ENCODE peak calls at places on chromosomes 3 and 15, in five cellular contexts. One of them, this sample, is unnamed.

GRCh38 chr3:71893120-71893519 is 108.2 kb upstream of the PROK2 start:
- DNase-seq in PC-9: no peak
- DNase-seq in cardiac muscle cell: no peak
- DNase-seq in mesothelial cell of epicardium: no peak
- DNase-seq in neural crest cell: no peak
- DNase-seq in this sample: no peak

GRCh38 chr3:58521917-58522680 is 14.9 kb downstream of the ACOX2 start:
- DNase-seq in PC-9: no peak
- DNase-seq in cardiac muscle cell: no peak
- DNase-seq in mesothelial cell of epicardium: no peak
- DNase-seq in neural crest cell: no peak
- DNase-seq in this sample: no peak

GRCh38 chr3:134685881-134686802 is 35.3 kb upstream of the KY start:
- DNase-seq in PC-9: no peak
- DNase-seq in cardiac muscle cell: peak
- DNase-seq in mesothelial cell of epicardium: no peak
- DNase-seq in neural crest cell: no peak
- DNase-seq in this sample: no peak

GRCh38 chr3:58271901-58272501 is 34.0 kb upstream of the RPP14 start:
- DNase-seq in PC-9: peak
- DNase-seq in cardiac muscle cell: peak
- DNase-seq in mesothelial cell of epicardium: no peak
- DNase-seq in neural crest cell: no peak
- DNase-seq in this sample: no peak

GRCh38 chr15:97672586-97672985 is 287.9 kb upstream of the ARRDC4 start:
- DNase-seq in PC-9: no peak
- DNase-seq in cardiac muscle cell: no peak
- DNase-seq in mesothelial cell of epicardium: no peak
- DNase-seq in neural crest cell: no peak
- DNase-seq in this sample: no peak

GRCh38 chr3:77825045-77825827 is 785.3 kb downstream of the ROBO2 start:
- DNase-seq in PC-9: peak
- DNase-seq in cardiac muscle cell: peak
- DNase-seq in mesothelial cell of epicardium: no peak
- DNase-seq in neural crest cell: no peak
- DNase-seq in this sample: no peak

GRCh38 chr15:58934521-58934920 is 1.0 kb upstream of the SLTM start:
- DNase-seq in PC-9: peak
- DNase-seq in cardiac muscle cell: no peak
- DNase-seq in mesothelial cell of epicardium: no peak
- DNase-seq in neural crest cell: no peak
- DNase-seq in this sample: no peak

GRCh38 chr3:114217266-114217665 is 20.1 kb downstream of the ZNF80 start:
- DNase-seq in PC-9: no peak
- DNase-seq in cardiac muscle cell: peak
- DNase-seq in mesothelial cell of epicardium: no peak
- DNase-seq in neural crest cell: no peak
- DNase-seq in this sample: no peak

GRCh38 chr3:125050486-125051172 is 5.2 kb downstream of the HEG1 start:
- DNase-seq in PC-9: no peak
- DNase-seq in cardiac muscle cell: no peak
- DNase-seq in mesothelial cell of epicardium: no peak
- DNase-seq in neural crest cell: no peak
- DNase-seq in this sample: no peak

GRCh38 chr3:144265527-144266100 is 294.0 kb downstream of the DIPK2A start:
- DNase-seq in PC-9: no peak
- DNase-seq in cardiac muscle cell: peak
- DNase-seq in mesothelial cell of epicardium: no peak
- DNase-seq in neural crest cell: no peak
- DNase-seq in this sample: no peak

GRCh38 chr15:44340410-44340809 is 51.9 kb downstream of the GOLM2 start:
- DNase-seq in PC-9: peak
- DNase-seq in cardiac muscle cell: peak
- DNase-seq in mesothelial cell of epicardium: no peak
- DNase-seq in neural crest cell: no peak
- DNase-seq in this sample: no peak

GRCh38 chr15:65757256-65757655 is 34.8 kb downstream of the DENND4A start:
- DNase-seq in PC-9: no peak
- DNase-seq in cardiac muscle cell: peak
- DNase-seq in mesothelial cell of epicardium: no peak
- DNase-seq in neural crest cell: no peak
- DNase-seq in this sample: no peak

GRCh38 chr3:56157693-56158092 is 310.6 kb downstream of the ERC2 start:
- DNase-seq in PC-9: peak
- DNase-seq in cardiac muscle cell: peak
- DNase-seq in mesothelial cell of epicardium: no peak
- DNase-seq in neural crest cell: no peak
- DNase-seq in this sample: no peak

GRCh38 chr3:127747751-127748521 is 74.4 kb downstream of the MGLL start:
- DNase-seq in PC-9: peak
- DNase-seq in cardiac muscle cell: peak
- DNase-seq in mesothelial cell of epicardium: no peak
- DNase-seq in neural crest cell: no peak
- DNase-seq in this sample: no peak

GRCh38 chr3:196292281-196292923 is 4.9 kb upstream of the PCYT1A start:
- DNase-seq in PC-9: no peak
- DNase-seq in cardiac muscle cell: no peak
- DNase-seq in mesothelial cell of epicardium: no peak
- DNase-seq in neural crest cell: no peak
- DNase-seq in this sample: no peak

GRCh38 chr15:80401471-80401870 is 2.7 kb upstream of the ARNT2 start:
- DNase-seq in PC-9: no peak
- DNase-seq in cardiac muscle cell: no peak
- DNase-seq in mesothelial cell of epicardium: no peak
- DNase-seq in neural crest cell: no peak
- DNase-seq in this sample: no peak

GRCh38 chr3:9067352-9067975 is 104.2 kb upstream of the RAD18 start:
- DNase-seq in PC-9: no peak
- DNase-seq in cardiac muscle cell: peak
- DNase-seq in mesothelial cell of epicardium: no peak
- DNase-seq in neural crest cell: peak
- DNase-seq in this sample: no peak

GRCh38 chr3:65767551-65767950 is 271.2 kb downstream of the MAGI1 start:
- DNase-seq in PC-9: no peak
- DNase-seq in cardiac muscle cell: no peak
- DNase-seq in mesothelial cell of epicardium: no peak
- DNase-seq in neural crest cell: no peak
- DNase-seq in this sample: no peak

GRCh38 chr15:83775738-83776137 is 121.8 kb downstream of the ADAMTSL3 start:
- DNase-seq in PC-9: no peak
- DNase-seq in cardiac muscle cell: peak
- DNase-seq in mesothelial cell of epicardium: no peak
- DNase-seq in neural crest cell: no peak
- DNase-seq in this sample: no peak

GRCh38 chr3:178198329-178198728 is 337.9 kb upstream of the KCNMB2 start:
- DNase-seq in PC-9: no peak
- DNase-seq in cardiac muscle cell: no peak
- DNase-seq in mesothelial cell of epicardium: no peak
- DNase-seq in neural crest cell: no peak
- DNase-seq in this sample: no peak

GRCh38 chr15:41494190-41494921 is 682 bp downstream of the ITPKA start:
- DNase-seq in PC-9: no peak
- DNase-seq in cardiac muscle cell: no peak
- DNase-seq in mesothelial cell of epicardium: peak
- DNase-seq in neural crest cell: peak
- DNase-seq in this sample: peak
- TF ChIP-seq CTCF in PC-9: no peak
- TF ChIP-seq CTCF in cardiac muscle cell: no peak
- TF ChIP-seq CTCF in mesothelial cell of epicardium: no peak
- TF ChIP-seq CTCF in neural crest cell: peak
- TF ChIP-seq CTCF in this sample: no peak

DNA sequence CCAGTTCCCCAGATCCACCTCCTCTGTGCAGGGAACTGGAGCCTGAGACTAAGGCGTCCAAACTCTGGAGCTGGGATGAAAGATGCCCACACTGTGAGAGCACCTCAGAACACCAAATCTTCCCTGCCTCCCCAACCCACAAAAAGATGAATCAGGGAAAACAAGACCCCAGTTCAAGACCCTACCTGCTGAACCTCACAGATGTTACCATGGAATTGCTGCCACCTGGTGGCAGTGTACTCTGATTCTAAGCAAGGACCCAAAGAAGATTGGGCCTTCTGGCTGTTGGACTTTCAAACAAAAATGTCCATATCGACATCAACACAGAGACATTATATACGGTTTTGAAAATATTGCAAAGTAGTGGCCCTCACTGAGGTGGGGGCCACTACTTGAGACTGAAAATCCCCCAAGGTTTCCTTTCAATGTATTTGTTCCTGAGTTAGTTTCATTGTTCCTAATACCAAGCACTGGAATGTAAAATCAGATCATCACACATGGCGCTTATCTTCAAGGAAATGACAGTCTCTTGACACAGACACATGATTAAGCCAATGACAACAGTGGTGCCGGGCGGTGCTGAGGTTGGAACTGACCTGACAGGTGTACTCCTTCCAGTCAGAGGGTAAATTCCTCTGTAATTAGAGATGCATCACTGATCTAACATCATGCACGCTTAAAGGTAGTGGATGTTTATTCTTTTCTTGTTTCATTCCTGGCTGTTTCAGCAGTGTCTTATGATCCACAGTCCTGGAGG is 67.6 kb downstream of the SLC6A11 start:
- DNase-seq in PC-9: no peak
- DNase-seq in cardiac muscle cell: peak
- DNase-seq in mesothelial cell of epicardium: no peak
- DNase-seq in neural crest cell: peak
- DNase-seq in this sample: no peak
- TF ChIP-seq CTCF in PC-9: peak
- TF ChIP-seq CTCF in cardiac muscle cell: peak
- TF ChIP-seq CTCF in mesothelial cell of epicardium: peak
- TF ChIP-seq CTCF in neural crest cell: peak
- TF ChIP-seq CTCF in this sample: peak

DNA sequence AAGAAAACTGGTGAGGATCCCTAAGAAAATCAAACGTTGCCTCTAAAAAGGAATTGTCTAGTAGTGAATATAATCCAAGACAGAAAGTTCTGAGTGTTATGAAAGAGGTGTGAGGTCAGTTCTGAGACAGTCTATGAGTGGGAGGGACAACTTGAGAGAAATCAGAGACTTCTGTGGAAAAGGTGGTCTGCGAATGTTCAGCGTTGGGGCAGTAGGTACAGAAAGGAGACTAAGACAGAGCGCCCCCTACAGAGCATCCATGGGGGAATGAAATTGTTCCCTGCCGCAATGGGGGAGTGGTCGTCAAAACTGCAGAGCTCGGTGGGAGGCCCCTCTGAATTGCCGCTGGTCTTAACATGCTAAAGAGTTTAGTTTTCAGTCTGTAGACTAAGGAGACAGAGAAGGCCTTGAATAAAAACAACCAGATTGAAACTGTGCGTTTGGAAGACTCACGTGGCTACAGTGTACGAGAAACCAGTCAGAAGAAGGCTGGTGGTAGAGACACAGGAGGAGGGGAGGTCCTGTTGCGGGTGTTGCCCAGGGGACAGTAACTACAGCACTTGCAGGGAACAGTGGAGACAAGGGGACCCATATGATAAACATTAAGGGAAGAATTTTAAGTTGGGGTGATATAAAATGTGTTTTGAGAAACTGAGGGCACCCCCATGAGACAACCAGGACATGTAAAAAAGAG is 6.9 kb downstream of the TNIK start:
- DNase-seq in PC-9: no peak
- DNase-seq in cardiac muscle cell: no peak
- DNase-seq in mesothelial cell of epicardium: no peak
- DNase-seq in neural crest cell: peak
- DNase-seq in this sample: no peak
- TF ChIP-seq CTCF in PC-9: peak
- TF ChIP-seq CTCF in cardiac muscle cell: peak
- TF ChIP-seq CTCF in mesothelial cell of epicardium: peak
- TF ChIP-seq CTCF in neural crest cell: peak
- TF ChIP-seq CTCF in this sample: peak

GRCh38 chr3:188207941-188208750 is 54.2 kb downstream of the LPP start:
- DNase-seq in PC-9: no peak
- DNase-seq in cardiac muscle cell: no peak
- DNase-seq in mesothelial cell of epicardium: no peak
- DNase-seq in neural crest cell: no peak
- DNase-seq in this sample: no peak

GRCh38 chr3:188208751-188209433 is 54.9 kb downstream of the LPP start:
- DNase-seq in PC-9: no peak
- DNase-seq in cardiac muscle cell: no peak
- DNase-seq in mesothelial cell of epicardium: no peak
- DNase-seq in neural crest cell: no peak
- DNase-seq in this sample: no peak

GRCh38 chr3:188206787-188207186 is 52.8 kb downstream of the LPP start:
- DNase-seq in PC-9: no peak
- DNase-seq in cardiac muscle cell: no peak
- DNase-seq in mesothelial cell of epicardium: no peak
- DNase-seq in neural crest cell: no peak
- DNase-seq in this sample: no peak

GRCh38 chr3:188204516-188204915 is 50.6 kb downstream of the LPP start:
- DNase-seq in PC-9: no peak
- DNase-seq in cardiac muscle cell: peak
- DNase-seq in mesothelial cell of epicardium: no peak
- DNase-seq in neural crest cell: no peak
- DNase-seq in this sample: no peak

GRCh38 chr3:188205992-188206416 is 52.0 kb downstream of the LPP start:
- DNase-seq in PC-9: no peak
- DNase-seq in cardiac muscle cell: no peak
- DNase-seq in mesothelial cell of epicardium: no peak
- DNase-seq in neural crest cell: no peak
- DNase-seq in this sample: no peak
- TF ChIP-seq CTCF in PC-9: peak
- TF ChIP-seq CTCF in cardiac muscle cell: no peak
- TF ChIP-seq CTCF in mesothelial cell of epicardium: peak
- TF ChIP-seq CTCF in neural crest cell: peak
- TF ChIP-seq CTCF in this sample: peak

This sample was measured in type B pancreatic cell.